ENCODE peak calls at places on chromosomes 5 and 9, in nine cellular contexts. One of them, this sample, is unnamed.

GRCh38 chr5:172009536-172010270 is 3.3 kb upstream of the FBXW11 start:
- DNase-seq in HCT116: no peak
- DNase-seq in psoas muscle: no peak
- DNase-seq in astrocyte of the spinal cord: no peak
- DNase-seq in fibroblast of pulmonary artery: no peak
- DNase-seq in cardiac fibroblast: peak; percentile 18
- DNase-seq in fibroblast of lung: no peak
- DNase-seq in stomach: no peak
- DNase-seq in heart left ventricle: no peak
- DNase-seq in this sample: no peak

GRCh38 chr5:72408602-72409001 is 88.4 kb downstream of the PTCD2 start:
- DNase-seq in cardiac fibroblast: peak; percentile 83
- DNase-seq in psoas muscle: no peak
- DNase-seq in astrocyte of the spinal cord: no peak
- DNase-seq in HCT116: no peak
- DNase-seq in fibroblast of lung: peak; percentile 69
- DNase-seq in heart left ventricle: no peak
- DNase-seq in stomach: no peak
- DNase-seq in fibroblast of pulmonary artery: peak; percentile 74
- DNase-seq in this sample: peak; percentile 47

GRCh38 chr5:10793785-10794184 is 32.8 kb upstream of the DAP start:
- DNase-seq in HCT116: no peak
- DNase-seq in fibroblast of lung: no peak
- DNase-seq in astrocyte of the spinal cord: peak; percentile 6
- DNase-seq in cardiac fibroblast: no peak
- DNase-seq in psoas muscle: no peak
- DNase-seq in stomach: no peak
- DNase-seq in fibroblast of pulmonary artery: no peak
- DNase-seq in heart left ventricle: no peak
- DNase-seq in this sample: no peak

GRCh38 chr9:111483862-111484563 is at the start of gene ECPAS:
- DNase-seq in psoas muscle: peak; percentile 81
- DNase-seq in fibroblast of pulmonary artery: peak; percentile 79
- DNase-seq in stomach: peak; percentile 69
- DNase-seq in astrocyte of the spinal cord: peak; percentile 82
- DNase-seq in fibroblast of lung: peak; percentile 81
- DNase-seq in heart left ventricle: peak; percentile 68
- DNase-seq in cardiac fibroblast: peak; percentile 86
- DNase-seq in HCT116: peak; percentile 63
- DNase-seq in this sample: peak; percentile 78

GRCh38 chr5:61330341-61330878 is 1.6 kb upstream of the ZSWIM6 start:
- DNase-seq in fibroblast of pulmonary artery: peak; percentile 60
- DNase-seq in cardiac fibroblast: peak; percentile 52
- DNase-seq in fibroblast of lung: peak; percentile 68
- DNase-seq in psoas muscle: peak; percentile 24
- DNase-seq in heart left ventricle: peak; percentile 27
- DNase-seq in HCT116: no peak
- DNase-seq in stomach: no peak
- DNase-seq in astrocyte of the spinal cord: peak; percentile 79
- DNase-seq in this sample: peak; percentile 54

GRCh38 chr5:170641589-170642031 is 137.8 kb downstream of the KCNIP1 start:
- DNase-seq in HCT116: no peak
- DNase-seq in stomach: no peak
- DNase-seq in fibroblast of lung: no peak
- DNase-seq in psoas muscle: no peak
- DNase-seq in heart left ventricle: no peak
- DNase-seq in astrocyte of the spinal cord: no peak
- DNase-seq in cardiac fibroblast: no peak
- DNase-seq in fibroblast of pulmonary artery: no peak
- DNase-seq in this sample: no peak

GRCh38 chr5:125961150-125961549 is 462.1 kb upstream of the GRAMD2B start:
- DNase-seq in fibroblast of lung: no peak
- DNase-seq in heart left ventricle: no peak
- DNase-seq in psoas muscle: no peak
- DNase-seq in HCT116: no peak
- DNase-seq in stomach: no peak
- DNase-seq in cardiac fibroblast: no peak
- DNase-seq in astrocyte of the spinal cord: no peak
- DNase-seq in fibroblast of pulmonary artery: no peak
- DNase-seq in this sample: no peak

GRCh38 chr5:52560366-52560765 is 227.3 kb upstream of the ITGA1 start:
- DNase-seq in fibroblast of pulmonary artery: peak; percentile 6
- DNase-seq in fibroblast of lung: peak; percentile 33
- DNase-seq in stomach: no peak
- DNase-seq in cardiac fibroblast: no peak
- DNase-seq in heart left ventricle: no peak
- DNase-seq in psoas muscle: no peak
- DNase-seq in astrocyte of the spinal cord: peak; percentile 4
- DNase-seq in HCT116: peak; percentile 3
- DNase-seq in this sample: peak; percentile 3

GRCh38 chr9:88197016-88197415 is 58.7 kb upstream of the SPATA31C2 start:
- DNase-seq in psoas muscle: no peak
- DNase-seq in heart left ventricle: no peak
- DNase-seq in cardiac fibroblast: peak; percentile 75
- DNase-seq in HCT116: no peak
- DNase-seq in astrocyte of the spinal cord: peak; percentile 62
- DNase-seq in stomach: no peak
- DNase-seq in fibroblast of lung: peak; percentile 74
- DNase-seq in fibroblast of pulmonary artery: peak; percentile 60
- DNase-seq in this sample: peak; percentile 93

GRCh38 chr5:157864067-157864466 is 5.1 kb upstream of the CLINT1 start:
- DNase-seq in cardiac fibroblast: no peak
- DNase-seq in psoas muscle: no peak
- DNase-seq in stomach: no peak
- DNase-seq in heart left ventricle: no peak
- DNase-seq in astrocyte of the spinal cord: no peak
- DNase-seq in fibroblast of lung: no peak
- DNase-seq in HCT116: no peak
- DNase-seq in fibroblast of pulmonary artery: no peak
- DNase-seq in this sample: no peak

GRCh38 chr5:139271201-139272027 is 22.1 kb upstream of the MATR3 start:
- DNase-seq in psoas muscle: no peak
- DNase-seq in heart left ventricle: no peak
- DNase-seq in cardiac fibroblast: peak; percentile 93
- DNase-seq in fibroblast of lung: peak; percentile 92
- DNase-seq in stomach: no peak
- DNase-seq in fibroblast of pulmonary artery: peak; percentile 93
- DNase-seq in HCT116: no peak
- DNase-seq in astrocyte of the spinal cord: peak; percentile 83
- DNase-seq in this sample: peak; percentile 84

GRCh38 chr5:137141779-137142178 is 357.3 kb downstream of the SPOCK1 start:
- DNase-seq in HCT116: no peak
- DNase-seq in cardiac fibroblast: peak; percentile 68
- DNase-seq in heart left ventricle: no peak
- DNase-seq in psoas muscle: peak; percentile 30
- DNase-seq in fibroblast of pulmonary artery: peak; percentile 52
- DNase-seq in stomach: no peak
- DNase-seq in astrocyte of the spinal cord: no peak
- DNase-seq in fibroblast of lung: no peak
- DNase-seq in this sample: peak; percentile 67

DNA sequence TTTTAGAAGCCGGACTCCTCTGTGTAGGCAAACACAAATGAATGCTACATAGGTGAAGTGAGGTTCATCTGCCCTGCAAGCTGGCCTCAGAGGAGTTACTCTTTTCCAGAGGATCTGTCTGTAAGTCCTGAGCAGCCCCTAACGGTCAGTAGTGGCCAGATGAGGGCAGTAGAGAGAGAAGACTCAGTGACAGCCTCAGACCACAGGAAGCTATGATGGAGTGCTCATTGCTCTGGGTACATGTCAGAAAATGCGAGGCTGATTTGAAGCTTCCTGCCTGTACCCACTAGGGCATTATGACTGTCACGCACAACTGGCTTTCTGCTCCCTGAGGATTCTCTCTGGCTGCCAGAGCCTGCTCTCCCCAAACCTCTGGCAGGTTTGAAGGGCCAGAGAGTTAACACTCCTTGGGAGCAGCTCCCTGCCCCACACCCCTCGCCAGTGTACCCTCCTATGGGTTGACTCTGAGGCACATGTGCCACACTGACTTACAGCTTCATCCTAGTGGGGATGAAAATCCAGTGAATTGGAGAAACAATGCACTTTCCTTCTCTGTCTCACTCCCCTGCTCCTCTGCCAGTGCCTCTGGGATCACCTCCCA is 141.5 kb downstream of the GABRG2 start:
- DNase-seq in fibroblast of pulmonary artery: no peak
- DNase-seq in cardiac fibroblast: no peak
- DNase-seq in stomach: peak; percentile 26
- DNase-seq in heart left ventricle: peak; percentile 7
- DNase-seq in psoas muscle: no peak
- DNase-seq in HCT116: peak; percentile 24
- DNase-seq in astrocyte of the spinal cord: no peak
- DNase-seq in fibroblast of lung: no peak
- DNase-seq in this sample: no peak
- TF ChIP-seq CTCF in fibroblast of pulmonary artery: no peak
- TF ChIP-seq CTCF in cardiac fibroblast: peak; percentile 25
- TF ChIP-seq CTCF in stomach: no peak
- TF ChIP-seq CTCF in heart left ventricle: peak; percentile 27
- TF ChIP-seq CTCF in psoas muscle: peak; percentile 18
- TF ChIP-seq CTCF in HCT116: peak; percentile 56
- TF ChIP-seq CTCF in astrocyte of the spinal cord: no peak
- TF ChIP-seq CTCF in fibroblast of lung: no peak
- TF ChIP-seq CTCF in this sample: no peak

GRCh38 chr9:90802534-90802933 is 915 bp downstream of the SYK start:
- DNase-seq in stomach: no peak
- DNase-seq in heart left ventricle: no peak
- DNase-seq in fibroblast of pulmonary artery: no peak
- DNase-seq in cardiac fibroblast: no peak
- DNase-seq in HCT116: no peak
- DNase-seq in astrocyte of the spinal cord: no peak
- DNase-seq in psoas muscle: no peak
- DNase-seq in fibroblast of lung: no peak
- DNase-seq in this sample: no peak
- H3K4me3 ChIP-seq in stomach: peak overlapping the region; percentile 46
- H3K4me3 ChIP-seq in heart left ventricle: peak overlapping the region; percentile 68
- H3K4me3 ChIP-seq in fibroblast of pulmonary artery: no peak overlapping the region
- H3K4me3 ChIP-seq in cardiac fibroblast: no peak overlapping the region
- H3K4me3 ChIP-seq in HCT116: peak overlapping the region; percentile 57
- H3K4me3 ChIP-seq in astrocyte of the spinal cord: no peak overlapping the region
- H3K4me3 ChIP-seq in psoas muscle: peak overlapping the region; percentile 57
- H3K4me3 ChIP-seq in fibroblast of lung: no peak overlapping the region
- H3K4me3 ChIP-seq in this sample: no peak overlapping the region

GRCh38 chr9:123389698-123390097 is 33.7 kb downstream of the CRB2 start:
- DNase-seq in stomach: no peak
- DNase-seq in heart left ventricle: no peak
- DNase-seq in astrocyte of the spinal cord: no peak
- DNase-seq in HCT116: no peak
- DNase-seq in cardiac fibroblast: no peak
- DNase-seq in psoas muscle: no peak
- DNase-seq in fibroblast of lung: no peak
- DNase-seq in fibroblast of pulmonary artery: no peak
- DNase-seq in this sample: no peak
- TF ChIP-seq CTCF in stomach: no peak
- TF ChIP-seq CTCF in heart left ventricle: no peak
- TF ChIP-seq CTCF in astrocyte of the spinal cord: no peak
- TF ChIP-seq CTCF in HCT116: no peak
- TF ChIP-seq CTCF in cardiac fibroblast: no peak
- TF ChIP-seq CTCF in psoas muscle: no peak
- TF ChIP-seq CTCF in fibroblast of lung: no peak
- TF ChIP-seq CTCF in fibroblast of pulmonary artery: no peak
- TF ChIP-seq CTCF in this sample: no peak

GRCh38 chr9:131545786-131546335 is 538 bp downstream of the PRRT1B start:
- DNase-seq in fibroblast of pulmonary artery: no peak
- DNase-seq in heart left ventricle: no peak
- DNase-seq in stomach: no peak
- DNase-seq in HCT116: no peak
- DNase-seq in fibroblast of lung: no peak
- DNase-seq in astrocyte of the spinal cord: no peak
- DNase-seq in cardiac fibroblast: no peak
- DNase-seq in psoas muscle: no peak
- DNase-seq in this sample: no peak
- H3K4me3 ChIP-seq in fibroblast of pulmonary artery: no peak overlapping the region
- H3K4me3 ChIP-seq in heart left ventricle: peak overlapping the region; percentile 41
- H3K4me3 ChIP-seq in stomach: peak overlapping the region; percentile 40
- H3K4me3 ChIP-seq in HCT116: no peak overlapping the region
- H3K4me3 ChIP-seq in fibroblast of lung: no peak overlapping the region
- H3K4me3 ChIP-seq in astrocyte of the spinal cord: no peak overlapping the region
- H3K4me3 ChIP-seq in cardiac fibroblast: no peak overlapping the region
- H3K4me3 ChIP-seq in psoas muscle: peak overlapping the region; percentile 15
- H3K4me3 ChIP-seq in this sample: no peak overlapping the region

GRCh38 chr9:5876711-5877110 is 14.0 kb upstream of the MLANA start:
- DNase-seq in psoas muscle: no peak
- DNase-seq in heart left ventricle: no peak
- DNase-seq in cardiac fibroblast: no peak
- DNase-seq in astrocyte of the spinal cord: no peak
- DNase-seq in fibroblast of pulmonary artery: no peak
- DNase-seq in HCT116: no peak
- DNase-seq in stomach: no peak
- DNase-seq in fibroblast of lung: no peak
- DNase-seq in this sample: no peak
- TF ChIP-seq CTCF in psoas muscle: no peak
- TF ChIP-seq CTCF in heart left ventricle: no peak
- TF ChIP-seq CTCF in cardiac fibroblast: no peak
- TF ChIP-seq CTCF in astrocyte of the spinal cord: no peak
- TF ChIP-seq CTCF in fibroblast of pulmonary artery: no peak
- TF ChIP-seq CTCF in HCT116: no peak
- TF ChIP-seq CTCF in stomach: no peak
- TF ChIP-seq CTCF in fibroblast of lung: no peak
- TF ChIP-seq CTCF in this sample: no peak

DNA sequence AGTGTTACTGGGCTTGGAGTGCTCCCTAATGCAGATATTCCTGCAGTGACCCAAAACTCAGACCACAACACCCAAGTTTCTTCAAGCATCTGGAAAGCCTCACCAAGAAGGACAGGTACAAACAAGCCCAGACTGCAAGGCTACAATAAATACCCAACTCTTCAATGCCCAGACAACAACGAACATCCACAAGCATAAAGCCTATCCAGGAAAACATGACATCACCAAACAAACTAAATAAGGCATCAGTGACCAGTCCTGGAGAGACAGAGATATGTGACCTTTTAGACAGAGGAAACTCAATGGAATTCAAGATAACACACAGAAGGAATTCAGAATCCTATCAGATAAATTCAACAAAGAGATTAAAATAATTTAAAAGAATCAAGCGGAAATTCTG is 605.6 kb downstream of the PDE4D start:
- DNase-seq in HCT116: no peak
- DNase-seq in fibroblast of pulmonary artery: no peak
- DNase-seq in astrocyte of the spinal cord: no peak
- DNase-seq in heart left ventricle: no peak
- DNase-seq in stomach: no peak
- DNase-seq in psoas muscle: no peak
- DNase-seq in cardiac fibroblast: no peak
- DNase-seq in fibroblast of lung: no peak
- DNase-seq in this sample: no peak
- H3K4me3 ChIP-seq in HCT116: no peak overlapping the region
- H3K4me3 ChIP-seq in fibroblast of pulmonary artery: no peak overlapping the region
- H3K4me3 ChIP-seq in astrocyte of the spinal cord: no peak overlapping the region
- H3K4me3 ChIP-seq in heart left ventricle: no peak overlapping the region
- H3K4me3 ChIP-seq in stomach: no peak overlapping the region
- H3K4me3 ChIP-seq in psoas muscle: no peak overlapping the region
- H3K4me3 ChIP-seq in cardiac fibroblast: no peak overlapping the region
- H3K4me3 ChIP-seq in fibroblast of lung: no peak overlapping the region
- H3K4me3 ChIP-seq in this sample: no peak overlapping the region

DNA sequence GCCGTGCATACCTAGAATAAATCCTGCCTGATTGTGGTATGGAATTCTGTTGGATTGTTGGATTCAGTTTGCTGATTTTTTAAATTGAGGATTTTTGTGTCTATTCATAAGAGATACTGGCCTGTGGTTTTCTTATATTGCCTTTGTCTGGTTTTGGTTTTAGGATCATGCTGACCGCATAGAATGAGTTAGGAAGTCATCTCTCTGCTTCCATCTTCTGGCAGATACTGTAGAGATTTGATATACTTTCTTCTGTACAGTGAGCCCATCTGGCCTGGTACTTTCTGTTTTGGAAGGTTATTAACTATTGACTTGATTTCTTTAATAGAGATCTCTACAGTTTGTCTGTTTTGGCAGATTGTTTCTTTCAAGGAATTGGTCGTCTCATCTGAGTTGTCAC is 14.7 kb downstream of the CEP72 start:
- DNase-seq in HCT116: no peak
- DNase-seq in fibroblast of lung: peak; percentile 11
- DNase-seq in psoas muscle: no peak
- DNase-seq in cardiac fibroblast: no peak
- DNase-seq in heart left ventricle: no peak
- DNase-seq in fibroblast of pulmonary artery: no peak
- DNase-seq in astrocyte of the spinal cord: no peak
- DNase-seq in stomach: no peak
- DNase-seq in this sample: peak; percentile 36
- TF ChIP-seq CTCF in HCT116: no peak
- TF ChIP-seq CTCF in fibroblast of lung: no peak
- TF ChIP-seq CTCF in psoas muscle: no peak
- TF ChIP-seq CTCF in cardiac fibroblast: no peak
- TF ChIP-seq CTCF in heart left ventricle: no peak
- TF ChIP-seq CTCF in fibroblast of pulmonary artery: no peak
- TF ChIP-seq CTCF in astrocyte of the spinal cord: no peak
- TF ChIP-seq CTCF in stomach: no peak
- TF ChIP-seq CTCF in this sample: no peak